ENCODE peak calls at places on chromosomes 5 and 9, in nine cellular contexts. B is GM12864, R is WTC11, D is G401, N is H54, T is chondrocyte, Z is GM19239, X is endothelial cell, C is coronary artery. E is an unnamed sample.

GRCh38 chr5:127398508-127398907 is 107.9 kb downstream of the MEGF10 start:
- DNase-seq in T (no peak), R (no peak), Z (no peak), N (no peak), C (no peak), X (no peak), B (no peak), D (no peak), E (no peak)

GRCh38 chr9:137174722-137175293 is 3.0 kb upstream of the TMEM210 start:
- DNase-seq in Z (no peak), B (no peak), C (no peak), R (peak), X (no peak), N (no peak), T (no peak), D (peak), E (no peak)

GRCh38 chr9:123356851-123357747 is 1.1 kb downstream of the CRB2 start:
- DNase-seq in Z (no peak), B (no peak), N (no peak), R (no peak), X (no peak), C (no peak), T (no peak), D (peak), E (no peak)

GRCh38 chr9:101326501-101326900 is 58.3 kb downstream of the BAAT start:
- DNase-seq in T (no peak), N (no peak), C (no peak), X (no peak), D (no peak), R (no peak), Z (no peak), B (no peak), E (no peak)

GRCh38 chr5:170552486-170553122 is 48.8 kb downstream of the KCNIP1 start:
- DNase-seq in D (peak), C (peak), B (no peak), Z (no peak), R (peak), T (no peak), N (peak), X (peak), E (peak)

GRCh38 chr5:24347206-24347605 is 297.6 kb downstream of the CDH10 start:
- DNase-seq in X (no peak), T (no peak), R (no peak), B (no peak), C (no peak), N (no peak), Z (no peak), D (peak), E (no peak)

GRCh38 chr5:107878676-107879075 is 207.9 kb upstream of the EFNA5 start:
- DNase-seq in X (no peak), C (no peak), N (no peak), B (no peak), Z (no peak), R (no peak), D (no peak), T (no peak), E (no peak)

GRCh38 chr9:100579665-100580064 is 1.8 kb downstream of the CAVIN4 start:
- DNase-seq in C (no peak), T (no peak), D (no peak), N (no peak), R (no peak), Z (no peak), X (no peak), B (no peak), E (no peak)

GRCh38 chr9:85528607-85529006 is 213.1 kb downstream of the AGTPBP1 start:
- DNase-seq in C (no peak), Z (no peak), D (no peak), N (no peak), X (no peak), B (no peak), T (no peak), R (no peak), E (no peak)

GRCh38 chr5:82105457-82105856 is 133.6 kb downstream of the ATG10 start:
- DNase-seq in X (no peak), N (no peak), B (no peak), Z (no peak), R (no peak), D (peak), T (no peak), C (no peak), E (no peak)

E was measured in cardiac septum.